ENCODE peak calls at places on chromosomes 12 and 14, in five cellular contexts. E is hippocampal formation, W is heart left ventricle, Z is nucleus accumbens, Q is fibroblast of pulmonary artery. K is an unnamed sample.

GRCh38 chr14:90521121-90521929 is 124.5 kb downstream of the CALM1 start:
- DNase-seq in E (no peak), W (peak; percentile 47), Z (no peak), Q (peak; percentile 21), K (no peak)

GRCh38 chr12:1890810-1891209 is 27.6 kb downstream of the CACNA2D4 start:
- DNase-seq in E (no peak), W (no peak), Z (no peak), Q (no peak), K (no peak)

GRCh38 chr14:22378181-22378580 is 210.8 kb downstream of the DAD1 start:
- DNase-seq in E (no peak), W (no peak), Z (no peak), Q (no peak), K (no peak)

GRCh38 chr12:47993491-47993890 is 10.8 kb downstream of the COL2A1 start:
- DNase-seq in E (no peak), W (no peak), Z (no peak), Q (no peak), K (no peak)

GRCh38 chr14:105430535-105430934 is 10.9 kb downstream of the MTA1 start:
- DNase-seq in E (no peak), W (no peak), Z (no peak), Q (peak; percentile 84), K (no peak)

GRCh38 chr14:103128631-103129300 is 5.5 kb downstream of the TNFAIP2 start:
- DNase-seq in E (no peak), W (peak; percentile 31), Z (no peak), Q (no peak), K (no peak)

GRCh38 chr14:88040141-88040540 is 35.2 kb downstream of the GPR65 start:
- DNase-seq in E (no peak), W (no peak), Z (no peak), Q (no peak), K (no peak)

GRCh38 chr12:25387136-25388050 is 136.7 kb upstream of the KRAS start:
- DNase-seq in E (peak; percentile 92), W (peak; percentile 78), Z (peak; percentile 54), Q (peak; percentile 94), K (peak; percentile 82)

GRCh38 chr12:108826115-108826806 is 31.1 kb downstream of the SSH1 start:
- DNase-seq in E (no peak), W (peak; percentile 78), Z (peak; percentile 38), Q (peak; percentile 96), K (peak; percentile 52)

GRCh38 chr14:59454131-59454530 is 11.0 kb downstream of the GPR135 start:
- DNase-seq in E (no peak), W (peak; percentile 34), Z (no peak), Q (peak; percentile 97), K (no peak)

GRCh38 chr14:30375280-30375892 is 183.6 kb upstream of the G2E3 start:
- DNase-seq in E (peak; percentile 11), W (peak; percentile 43), Z (peak; percentile 13), Q (peak; percentile 64), K (peak; percentile 54)

GRCh38 chr12:12714276-12715001 is 2.7 kb upstream of the CDKN1B start:
- DNase-seq in E (peak; percentile 69), W (peak; percentile 36), Z (peak; percentile 58), Q (no peak), K (peak; percentile 66)

GRCh38 chr14:90419200-90419599 is 22.4 kb downstream of the CALM1 start:
- DNase-seq in E (peak; percentile 10), W (peak; percentile 89), Z (no peak), Q (peak; percentile 98), K (no peak)

GRCh38 chr12:114238808-114239207 is 167.1 kb downstream of the TBX5 start:
- DNase-seq in E (no peak), W (peak; percentile 77), Z (no peak), Q (peak; percentile 75), K (no peak)

GRCh38 chr12:95908573-95908972 is 33.8 kb downstream of the CCDC38 start:
- DNase-seq in E (no peak), W (no peak), Z (no peak), Q (peak; percentile 79), K (no peak)

GRCh38 chr14:101948666-101949205 is 15.6 kb upstream of the DYNC1H1 start:
- DNase-seq in E (no peak), W (no peak), Z (no peak), Q (no peak), K (no peak)

GRCh38 chr12:131220007-131220685 is 266.4 kb downstream of the ADGRD1 start:
- DNase-seq in E (no peak), W (no peak), Z (no peak), Q (no peak), K (no peak)

GRCh38 chr12:953776-954175 is 4.3 kb upstream of the RAD52 start:
- DNase-seq in E (no peak), W (no peak), Z (no peak), Q (peak; percentile 46), K (no peak)

GRCh38 chr12:4277205-4277543 is 3.6 kb downstream of the CCND2 start:
- DNase-seq in E (no peak), W (no peak), Z (no peak), Q (no peak), K (no peak)

GRCh38 chr14:101361451-101362433 is 199.6 kb upstream of the DIO3 start:
- DNase-seq in E (no peak), W (no peak), Z (no peak), Q (no peak), K (no peak)

GRCh38 chr14:49220492-49220891 is 365.7 kb downstream of the RPS29 start:
- DNase-seq in E (no peak), W (no peak), Z (no peak), Q (no peak), K (no peak)

GRCh38 chr14:54221971-54222370 is 174.8 kb upstream of the CDKN3 start:
- DNase-seq in E (no peak), W (no peak), Z (no peak), Q (no peak), K (no peak)

GRCh38 chr12:54719691-54720090 is 71.5 kb upstream of the DCD start:
- DNase-seq in E (no peak), W (no peak), Z (no peak), Q (no peak), K (no peak)

GRCh38 chr12:91326043-91327027 is 143.7 kb upstream of the DCN start:
- DNase-seq in E (peak; percentile 26), W (no peak), Z (no peak), Q (peak; percentile 81), K (peak; percentile 53)

GRCh38 chr14:101508196-101508947 is 52.9 kb upstream of the DIO3 start:
- DNase-seq in E (no peak), W (no peak), Z (no peak), Q (no peak), K (no peak)

GRCh38 chr12:13350381-13350780 is 153.9 kb downstream of the EMP1 start:
- DNase-seq in E (no peak), W (no peak), Z (no peak), Q (no peak), K (no peak)

GRCh38 chr14:61416587-61416986 is 95.2 kb downstream of the PRKCH start:
- DNase-seq in E (no peak), W (no peak), Z (no peak), Q (no peak), K (no peak)

GRCh38 chr12:108129017-108129812 is at the start of gene WSCD2:
- DNase-seq in E (peak; percentile 41), W (peak; percentile 48), Z (no peak), Q (peak; percentile 3), K (peak; percentile 88)

GRCh38 chr12:115609356-115609755 is 668.1 kb downstream of the MED13L start:
- DNase-seq in E (no peak), W (no peak), Z (no peak), Q (no peak), K (no peak)